ENCODE peak calls at places on chromosomes 12 and 14, in five cellular contexts. Y, F, R, V and G are unnamed samples.

GRCh38 chr14:91731986-91732385 is at the start of gene CATSPERB:
- DNase-seq in Y (no peak), F (no peak), R (no peak), V (no peak), G (no peak)

GRCh38 chr14:36134026-36134425 is 42.5 kb downstream of the PTCSC3 start:
- DNase-seq in Y (no peak), F (no peak), R (no peak), V (no peak), G (no peak)

GRCh38 chr12:52032431-52032796 is 18.8 kb upstream of the NR4A1 start:
- DNase-seq in Y (no peak), F (peak), R (peak), V (no peak), G (no peak)

GRCh38 chr14:100899841-100900771 is 3.4 kb downstream of the RTL1 start:
- DNase-seq in Y (peak), F (peak), R (peak), V (no peak), G (no peak)

GRCh38 chr14:37081220-37081619 is 91.2 kb downstream of the SLC25A21 start:
- DNase-seq in Y (no peak), F (no peak), R (no peak), V (no peak), G (no peak)

GRCh38 chr14:76918176-76918750 is 92.1 kb downstream of the LRRC74A start:
- DNase-seq in Y (no peak), F (peak), R (peak), V (no peak), G (no peak)

GRCh38 chr12:79782197-79782890 is 91.6 kb upstream of the PAWR start:
- DNase-seq in Y (no peak), F (no peak), R (no peak), V (no peak), G (no peak)

GRCh38 chr12:116693259-116694227 is 44.3 kb downstream of the SPRING1 start:
- DNase-seq in Y (no peak), F (peak), R (peak), V (no peak), G (no peak)

GRCh38 chr14:84969501-84969900 is 560.4 kb upstream of the FLRT2 start:
- DNase-seq in Y (no peak), F (no peak), R (peak), V (no peak), G (no peak)

GRCh38 chr12:106580671-106581508 is 1.9 kb upstream of the RFX4 start:
- DNase-seq in Y (peak), F (no peak), R (no peak), V (no peak), G (no peak)

GRCh38 chr12:92786045-92786444 is 83.3 kb downstream of the PLEKHG7 start:
- DNase-seq in Y (no peak), F (no peak), R (no peak), V (no peak), G (no peak)

GRCh38 chr12:121123488-121123887 is 9.2 kb upstream of the P2RX7 start:
- DNase-seq in Y (no peak), F (no peak), R (no peak), V (no peak), G (no peak)

GRCh38 chr14:33689680-33690079 is 261.2 kb downstream of the EGLN3 start:
- DNase-seq in Y (no peak), F (no peak), R (no peak), V (no peak), G (no peak)

GRCh38 chr14:91255026-91255695 is 10.7 kb upstream of the GPR68 start:
- DNase-seq in Y (no peak), F (no peak), R (no peak), V (no peak), G (no peak)

GRCh38 chr12:39440781-39441180 is 2.1 kb downstream of the KIF21A start:
- DNase-seq in Y (no peak), F (no peak), R (no peak), V (no peak), G (no peak)

GRCh38 chr12:107801150-107801549 is 26.6 kb downstream of the ASCL4 start:
- DNase-seq in Y (no peak), F (no peak), R (no peak), V (no peak), G (no peak)

GRCh38 chr12:6647083-6647604 is at the start of gene ACRBP:
- DNase-seq in Y (peak), F (no peak), R (no peak), V (peak), G (peak)

GRCh38 chr12:75831413-75831812 is 200.2 kb downstream of the PHLDA1 start:
- DNase-seq in Y (no peak), F (peak), R (no peak), V (no peak), G (no peak)

GRCh38 chr12:55703288-55703687 is 4.4 kb downstream of the ITGA7 start:
- DNase-seq in Y (no peak), F (no peak), R (no peak), V (no peak), G (no peak)

GRCh38 chr12:101743242-101743641 is 4.0 kb upstream of the SYCP3 start:
- DNase-seq in Y (no peak), F (no peak), R (no peak), V (no peak), G (no peak)

GRCh38 chr12:41772478-41772877 is 372.2 kb downstream of the GXYLT1 start:
- DNase-seq in Y (no peak), F (no peak), R (no peak), V (no peak), G (no peak)

GRCh38 chr12:95739561-95740313 is 50.8 kb downstream of the NTN4 start:
- DNase-seq in Y (no peak), F (no peak), R (no peak), V (no peak), G (no peak)

GRCh38 chr14:90489916-90490726 is 93.3 kb downstream of the CALM1 start:
- DNase-seq in Y (no peak), F (peak), R (no peak), V (no peak), G (no peak)

GRCh38 chr12:96167492-96167891 is 26.7 kb upstream of the ELK3 start:
- DNase-seq in Y (no peak), F (no peak), R (no peak), V (no peak), G (no peak)

GRCh38 chr12:51238037-51238509 is 553 bp upstream of the DAZAP2 start:
- DNase-seq in Y (no peak), F (no peak), R (peak), V (no peak), G (no peak)

GRCh38 chr12:107223816-107224215 is 130.5 kb upstream of the CRY1 start:
- DNase-seq in Y (no peak), F (no peak), R (no peak), V (no peak), G (no peak)

GRCh38 chr12:90323217-90323616 is 614.6 kb upstream of the ATP2B1 start:
- DNase-seq in Y (no peak), F (no peak), R (no peak), V (no peak), G (no peak)

GRCh38 chr12:41108032-41108431 is 80.1 kb upstream of the PDZRN4 start:
- DNase-seq in Y (no peak), F (no peak), R (no peak), V (no peak), G (no peak)

GRCh38 chr12:13128291-13129000 is 25.0 kb upstream of the GSG1 start:
- DNase-seq in Y (no peak), F (no peak), R (no peak), V (no peak), G (no peak)

GRCh38 chr12:89707992-89708792 is 446 bp downstream of the ATP2B1 start:
- DNase-seq in Y (peak), F (peak), R (peak), V (no peak), G (peak)

GRCh38 chr14:76947078-76947837 is 81.2 kb downstream of the IRF2BPL start:
- DNase-seq in Y (peak), F (peak), R (peak), V (peak), G (peak)

GRCh38 chr12:11580125-11580751 is 69.2 kb upstream of the ETV6 start:
- DNase-seq in Y (no peak), F (no peak), R (no peak), V (no peak), G (no peak)

GRCh38 chr14:70641548-70642312 is at the start of gene TTC9:
- DNase-seq in Y (peak), F (no peak), R (peak), V (peak), G (no peak)

GRCh38 chr12:57129311-57130288 is 1.3 kb downstream of the LRP1 start:
- DNase-seq in Y (no peak), F (no peak), R (no peak), V (no peak), G (no peak)

GRCh38 chr14:77099425-77100167 is 1.5 kb downstream of the CIPC start:
- DNase-seq in Y (no peak), F (peak), R (no peak), V (no peak), G (no peak)

GRCh38 chr14:68181395-68182326 is 362.1 kb downstream of the RAD51B start:
- DNase-seq in Y (no peak), F (no peak), R (no peak), V (no peak), G (no peak)

GRCh38 chr14:52377940-52378339 is 63.8 kb downstream of the PTGER2 start:
- DNase-seq in Y (no peak), F (no peak), R (no peak), V (no peak), G (no peak)